ENCODE peak calls at places on chromosomes 12 and 14, in nine cellular contexts. Y is HFF-Myc, W is transverse colon, K is bronchial epithelial cell, X is glutamatergic neuron, I is fibroblast of villous mesenchyme, H is body of pancreas, L is kidney epithelial cell, V is WERI-Rb-1. J is an unnamed sample.

GRCh38 chr14:34340226-34340625 is 121.8 kb downstream of the SPTSSA start:
- DNase-seq in Y (no peak), W (no peak), K (peak; percentile 32), X (no peak), I (no peak), H (no peak), L (no peak), V (no peak), J (no peak)

GRCh38 chr14:94112513-94113060 is 2.1 kb downstream of the IFI27 start:
- DNase-seq in Y (no peak), W (peak; percentile 36), K (no peak), X (no peak), I (no peak), H (no peak), L (no peak), V (no peak), J (no peak)

GRCh38 chr14:62269204-62269603 is 507.0 kb downstream of the SNAPC1 start:
- DNase-seq in Y (no peak), W (no peak), K (peak; percentile 29), X (no peak), I (no peak), H (no peak), L (no peak), V (no peak), J (no peak)

GRCh38 chr14:32028599-32028998 is 48.5 kb upstream of the ARHGAP5 start:
- DNase-seq in Y (peak; percentile 40), W (no peak), K (peak; percentile 78), X (no peak), I (no peak), H (no peak), L (peak; percentile 81), V (no peak), J (no peak)

GRCh38 chr12:98519257-98519907 is 4.0 kb downstream of the TMPO start:
- DNase-seq in Y (no peak), W (no peak), K (no peak), X (no peak), I (no peak), H (no peak), L (no peak), V (no peak), J (no peak)

GRCh38 chr12:77053259-77053658 is 12.1 kb downstream of the E2F7 start:
- DNase-seq in Y (no peak), W (no peak), K (no peak), X (no peak), I (no peak), H (no peak), L (no peak), V (no peak), J (no peak)

GRCh38 chr14:99943620-99944019 is 121.6 kb upstream of the EVL start:
- DNase-seq in Y (no peak), W (no peak), K (no peak), X (no peak), I (no peak), H (no peak), L (no peak), V (no peak), J (no peak)

GRCh38 chr12:83823386-83824045 is 1089.1 kb downstream of the SLC6A15 start:
- DNase-seq in Y (no peak), W (peak; percentile 21), K (peak; percentile 56), X (peak; percentile 85), I (no peak), H (peak; percentile 54), L (no peak), V (peak; percentile 91), J (peak; percentile 26)

GRCh38 chr12:103881261-103881660 is 40.2 kb upstream of the NT5DC3 start:
- DNase-seq in Y (no peak), W (no peak), K (no peak), X (no peak), I (no peak), H (no peak), L (no peak), V (no peak), J (no peak)

GRCh38 chr12:87667378-87667777 is 361.8 kb downstream of the C12orf50 start:
- DNase-seq in Y (no peak), W (no peak), K (peak; percentile 44), X (no peak), I (peak; percentile 23), H (peak; percentile 8), L (no peak), V (peak; percentile 9), J (no peak)

GRCh38 chr12:54216580-54217308 is 28.0 kb upstream of the SMUG1 start:
- DNase-seq in Y (peak; percentile 63), W (peak; percentile 78), K (peak; percentile 64), X (peak; percentile 77), I (peak; percentile 80), H (peak; percentile 74), L (no peak), V (peak; percentile 87), J (peak; percentile 81)

GRCh38 chr14:44444454-44444853 is 62.6 kb downstream of the FSCB start:
- DNase-seq in Y (no peak), W (no peak), K (no peak), X (no peak), I (no peak), H (no peak), L (no peak), V (no peak), J (no peak)

GRCh38 chr14:34038358-34039057 is 87.6 kb upstream of the EGLN3 start:
- DNase-seq in Y (no peak), W (no peak), K (peak; percentile 75), X (no peak), I (no peak), H (no peak), L (no peak), V (no peak), J (no peak)

GRCh38 chr12:76450690-76451089 is 102.5 kb upstream of the BBS10 start:
- DNase-seq in Y (no peak), W (no peak), K (peak; percentile 96), X (no peak), I (peak; percentile 89), H (no peak), L (peak; percentile 21), V (no peak), J (no peak)

GRCh38 chr12:31887109-31887811 is 72.0 kb upstream of the RESF1 start:
- DNase-seq in Y (no peak), W (no peak), K (no peak), X (no peak), I (no peak), H (no peak), L (no peak), V (no peak), J (no peak)

GRCh38 chr12:116122639-116123038 is 154.9 kb downstream of the MED13L start:
- DNase-seq in Y (no peak), W (no peak), K (no peak), X (no peak), I (peak; percentile 53), H (no peak), L (no peak), V (no peak), J (no peak)

GRCh38 chr14:94021416-94022157 is 4.6 kb upstream of the OTUB2 start:
- DNase-seq in Y (no peak), W (peak; percentile 34), K (no peak), X (no peak), I (no peak), H (no peak), L (no peak), V (no peak), J (no peak)

GRCh38 chr12:95182868-95183415 is 34.3 kb downstream of the FGD6 start:
- DNase-seq in Y (no peak), W (no peak), K (peak; percentile 67), X (no peak), I (peak; percentile 43), H (no peak), L (no peak), V (no peak), J (no peak)

GRCh38 chr14:77303417-77304156 is 17.1 kb downstream of the POMT2 start:
- DNase-seq in Y (peak; percentile 56), W (no peak), K (peak; percentile 99), X (no peak), I (peak; percentile 97), H (peak; percentile 53), L (peak; percentile 96), V (no peak), J (no peak)

GRCh38 chr12:102769323-102769916 is 147.6 kb downstream of the PAH start:
- DNase-seq in Y (peak; percentile 46), W (peak; percentile 26), K (peak; percentile 43), X (peak; percentile 72), I (peak; percentile 74), H (peak; percentile 55), L (no peak), V (peak; percentile 62), J (peak; percentile 55)

GRCh38 chr12:79690606-79691298 is at the start of gene PAWR:
- DNase-seq in Y (no peak), W (peak; percentile 86), K (peak; percentile 64), X (peak; percentile 70), I (peak; percentile 67), H (peak; percentile 83), L (no peak), V (peak; percentile 88), J (peak; percentile 88)
- TF ChIP-seq CTCF in Y (peak; percentile 8), W (peak; percentile 19), K (peak; percentile 36), X (no peak), I (peak; percentile 19), H (peak; percentile 40), L (peak; percentile 20), V (peak; percentile 29), J (peak; percentile 63)

GRCh38 chr12:125185740-125186470 is 120.7 kb downstream of the AACS start:
- DNase-seq in Y (no peak), W (peak; percentile 77), K (peak; percentile 33), X (peak; percentile 92), I (peak; percentile 76), H (peak; percentile 74), L (no peak), V (peak; percentile 85), J (peak; percentile 65)
- TF ChIP-seq CTCF in Y (peak; percentile 11), W (no peak), K (peak; percentile 9), X (peak; percentile 52), I (peak; percentile 18), H (peak; percentile 15), L (no peak), V (peak; percentile 43), J (peak; percentile 21)

GRCh38 chr14:49768301-49769121 is 558 bp downstream of the KLHDC2 start:
- DNase-seq in Y (no peak), W (peak; percentile 81), K (peak; percentile 79), X (peak; percentile 70), I (peak; percentile 68), H (peak; percentile 72), L (no peak), V (peak; percentile 49), J (peak; percentile 67)
- TF ChIP-seq CTCF in Y (no peak), W (no peak), K (no peak), X (no peak), I (no peak), H (no peak), L (no peak), V (no peak), J (no peak)

GRCh38 chr12:21607701-21608100 is 3.1 kb upstream of the GYS2 start:
- DNase-seq in Y (peak; percentile 5), W (no peak), K (peak; percentile 55), X (no peak), I (peak; percentile 55), H (no peak), L (peak; percentile 10), V (no peak), J (no peak)
- TF ChIP-seq CTCF in Y (peak; percentile 11), W (peak; percentile 17), K (peak; percentile 39), X (no peak), I (peak; percentile 52), H (peak; percentile 58), L (peak; percentile 40), V (peak; percentile 30), J (peak; percentile 24)

GRCh38 chr12:39476894-39477293 is 34.0 kb upstream of the KIF21A start:
- DNase-seq in Y (no peak), W (no peak), K (no peak), X (no peak), I (no peak), H (no peak), L (no peak), V (no peak), J (no peak)

GRCh38 chr12:39476121-39476520 is 33.2 kb upstream of the KIF21A start:
- DNase-seq in Y (no peak), W (no peak), K (no peak), X (no peak), I (no peak), H (no peak), L (no peak), V (no peak), J (no peak)
- TF ChIP-seq CTCF in Y (no peak), W (no peak), K (no peak), X (no peak), I (no peak), H (no peak), L (no peak), V (no peak), J (no peak)